ENCODE peak calls at places on chromosome 3, in five cellular contexts. One of them, this sample, is unnamed.
A peak's percentile ranks its signal among the peaks of the same experiment; 100 is the strongest.

GRCh38 chr3:70863049-70863448 is 550.6 kb upstream of the MDFIC2 start:
- DNase-seq in heart left ventricle: no peak
- DNase-seq in progenitor cell of endocrine pancreas: no peak
- DNase-seq in tibial nerve: no peak
- DNase-seq in AG10803: no peak
- DNase-seq in this sample: no peak

GRCh38 chr3:17954801-17955200 is 212.4 kb upstream of the TBC1D5 start:
- DNase-seq in heart left ventricle: no peak
- DNase-seq in progenitor cell of endocrine pancreas: no peak
- DNase-seq in tibial nerve: no peak
- DNase-seq in AG10803: no peak
- DNase-seq in this sample: no peak

GRCh38 chr3:35641920-35642532 is 2.7 kb downstream of the ARPP21 start:
- DNase-seq in heart left ventricle: no peak
- DNase-seq in progenitor cell of endocrine pancreas: no peak
- DNase-seq in tibial nerve: no peak
- DNase-seq in AG10803: no peak
- DNase-seq in this sample: no peak

GRCh38 chr3:55202320-55202719 is 274.5 kb upstream of the LRTM1 start:
- DNase-seq in heart left ventricle: no peak
- DNase-seq in progenitor cell of endocrine pancreas: no peak
- DNase-seq in tibial nerve: no peak
- DNase-seq in AG10803: peak; percentile 94
- DNase-seq in this sample: no peak

GRCh38 chr3:49199244-49199899 is 28.0 kb downstream of the KLHDC8B start:
- DNase-seq in heart left ventricle: peak; percentile 99
- DNase-seq in progenitor cell of endocrine pancreas: no peak
- DNase-seq in tibial nerve: peak; percentile 70
- DNase-seq in AG10803: peak; percentile 78
- DNase-seq in this sample: no peak

GRCh38 chr3:190197346-190197763 is 76.7 kb upstream of the P3H2 start:
- DNase-seq in heart left ventricle: no peak
- DNase-seq in progenitor cell of endocrine pancreas: no peak
- DNase-seq in tibial nerve: no peak
- DNase-seq in AG10803: no peak
- DNase-seq in this sample: no peak

GRCh38 chr3:182633206-182633605 is 160.1 kb upstream of the ATP11B start:
- DNase-seq in heart left ventricle: no peak
- DNase-seq in progenitor cell of endocrine pancreas: no peak
- DNase-seq in tibial nerve: no peak
- DNase-seq in AG10803: no peak
- DNase-seq in this sample: no peak

GRCh38 chr3:24493951-24494615 is 567 bp downstream of the THRB start:
- DNase-seq in heart left ventricle: peak; percentile 91
- DNase-seq in progenitor cell of endocrine pancreas: peak; percentile 41
- DNase-seq in tibial nerve: peak; percentile 70
- DNase-seq in AG10803: peak; percentile 32
- DNase-seq in this sample: no peak

GRCh38 chr3:167716920-167717319 is 17.8 kb downstream of the PDCD10 start:
- DNase-seq in heart left ventricle: no peak
- DNase-seq in progenitor cell of endocrine pancreas: no peak
- DNase-seq in tibial nerve: no peak
- DNase-seq in AG10803: no peak
- DNase-seq in this sample: no peak

GRCh38 chr3:149489060-149489690 is 14.7 kb downstream of the TM4SF4 start:
- DNase-seq in heart left ventricle: no peak
- DNase-seq in progenitor cell of endocrine pancreas: no peak
- DNase-seq in tibial nerve: no peak
- DNase-seq in AG10803: peak; percentile 9
- DNase-seq in this sample: no peak

GRCh38 chr3:126551066-126551838 is 7.5 kb downstream of the C3orf22 start:
- DNase-seq in heart left ventricle: peak; percentile 44
- DNase-seq in progenitor cell of endocrine pancreas: peak; percentile 7
- DNase-seq in tibial nerve: no peak
- DNase-seq in AG10803: peak; percentile 26
- DNase-seq in this sample: no peak

GRCh38 chr3:9110802-9111201 is 138.6 kb downstream of the SRGAP3 start:
- DNase-seq in heart left ventricle: no peak
- DNase-seq in progenitor cell of endocrine pancreas: no peak
- DNase-seq in tibial nerve: no peak
- DNase-seq in AG10803: no peak
- DNase-seq in this sample: no peak

GRCh38 chr3:9109570-9109914 is 139.9 kb downstream of the SRGAP3 start:
- DNase-seq in heart left ventricle: no peak
- DNase-seq in progenitor cell of endocrine pancreas: no peak
- DNase-seq in tibial nerve: no peak
- DNase-seq in AG10803: no peak
- DNase-seq in this sample: no peak

GRCh38 chr3:9113040-9113439 is 136.4 kb downstream of the SRGAP3 start:
- DNase-seq in heart left ventricle: no peak
- DNase-seq in progenitor cell of endocrine pancreas: no peak
- DNase-seq in tibial nerve: no peak
- DNase-seq in AG10803: no peak
- DNase-seq in this sample: no peak

GRCh38 chr3:9110316-9110715 is 139.1 kb downstream of the SRGAP3 start:
- DNase-seq in heart left ventricle: no peak
- DNase-seq in progenitor cell of endocrine pancreas: no peak
- DNase-seq in tibial nerve: no peak
- DNase-seq in AG10803: no peak
- DNase-seq in this sample: no peak

GRCh38 chr3:9111349-9112265 is 137.8 kb downstream of the SRGAP3 start:
- DNase-seq in heart left ventricle: peak; percentile 38
- DNase-seq in progenitor cell of endocrine pancreas: no peak
- DNase-seq in tibial nerve: no peak
- DNase-seq in AG10803: peak; percentile 34
- DNase-seq in this sample: no peak
- TF ChIP-seq CTCF in heart left ventricle: no peak
- TF ChIP-seq CTCF in progenitor cell of endocrine pancreas: no peak
- TF ChIP-seq CTCF in tibial nerve: no peak
- TF ChIP-seq CTCF in AG10803: peak; percentile 27
- TF ChIP-seq CTCF in this sample: no peak

DNA sequence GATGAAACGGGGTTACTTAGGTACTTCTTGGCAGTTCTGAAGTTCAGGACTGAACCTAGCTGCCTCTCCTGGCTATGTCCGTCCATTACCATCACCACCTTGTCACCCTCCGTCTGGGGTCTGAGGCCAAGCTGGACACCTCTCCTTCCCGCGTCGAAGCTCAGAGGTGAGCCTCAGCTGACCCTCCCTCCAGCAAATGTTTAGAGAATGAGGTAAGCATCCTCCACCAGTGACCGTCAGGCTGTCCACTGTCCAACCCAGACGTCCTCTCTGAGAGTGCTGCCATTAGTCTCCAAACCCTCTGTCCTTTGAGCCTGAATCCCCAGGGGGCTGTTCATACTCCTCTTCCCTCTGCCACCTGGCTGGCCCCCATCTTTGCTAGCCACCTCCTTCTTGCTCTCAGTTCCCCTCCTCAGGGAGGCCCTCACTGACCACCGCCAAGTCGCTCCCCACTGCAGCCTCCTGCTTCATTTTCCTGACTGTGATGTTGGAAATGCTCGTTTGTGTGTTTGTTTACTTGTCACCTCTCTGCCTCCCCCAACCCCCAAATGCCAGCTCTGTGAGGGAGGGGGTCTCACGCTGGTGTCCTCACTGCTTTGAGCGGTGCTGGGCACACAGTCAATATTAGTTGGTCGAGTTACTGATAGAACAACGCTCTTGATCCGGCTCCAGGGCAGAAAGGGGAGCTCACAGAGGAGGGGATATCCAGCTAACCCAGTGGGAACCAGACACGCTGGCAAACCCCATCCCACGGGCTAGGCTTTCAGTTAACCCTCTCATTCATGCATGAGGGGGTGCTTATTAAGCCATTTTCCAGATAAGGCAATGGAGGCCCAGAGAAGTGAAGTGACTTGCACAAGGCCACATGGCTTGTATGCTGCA is 64.9 kb downstream of the IQSEC1 start:
- DNase-seq in heart left ventricle: no peak
- DNase-seq in progenitor cell of endocrine pancreas: no peak
- DNase-seq in tibial nerve: no peak
- DNase-seq in AG10803: no peak
- DNase-seq in this sample: no peak
- TF ChIP-seq CTCF in heart left ventricle: no peak
- TF ChIP-seq CTCF in progenitor cell of endocrine pancreas: no peak
- TF ChIP-seq CTCF in tibial nerve: no peak
- TF ChIP-seq CTCF in AG10803: no peak
- TF ChIP-seq CTCF in this sample: no peak

DNA sequence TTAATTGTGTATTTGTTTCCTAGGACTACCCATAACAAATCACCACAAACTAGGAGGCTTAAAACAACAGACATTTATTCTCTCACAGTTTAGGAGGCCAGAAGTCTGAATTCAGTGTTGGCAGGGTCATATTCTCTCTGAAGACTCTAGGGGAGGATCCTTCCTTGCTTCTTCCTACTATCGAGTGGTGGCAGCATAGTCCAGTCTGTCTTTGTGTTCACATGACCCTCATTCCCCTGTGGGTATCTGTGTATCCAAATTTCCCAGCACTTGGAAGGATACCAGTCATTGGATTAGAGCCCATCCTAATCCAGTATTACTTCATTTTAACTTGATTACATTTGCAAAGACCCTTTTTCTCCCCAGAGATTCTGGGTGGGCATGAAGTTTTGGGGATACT is 63.8 kb downstream of the GMPS start:
- DNase-seq in heart left ventricle: no peak
- DNase-seq in progenitor cell of endocrine pancreas: no peak
- DNase-seq in tibial nerve: peak; percentile 27
- DNase-seq in AG10803: peak; percentile 23
- DNase-seq in this sample: no peak
- TF ChIP-seq CTCF in heart left ventricle: peak; percentile 21
- TF ChIP-seq CTCF in progenitor cell of endocrine pancreas: no peak
- TF ChIP-seq CTCF in tibial nerve: no peak
- TF ChIP-seq CTCF in AG10803: no peak
- TF ChIP-seq CTCF in this sample: no peak

DNA sequence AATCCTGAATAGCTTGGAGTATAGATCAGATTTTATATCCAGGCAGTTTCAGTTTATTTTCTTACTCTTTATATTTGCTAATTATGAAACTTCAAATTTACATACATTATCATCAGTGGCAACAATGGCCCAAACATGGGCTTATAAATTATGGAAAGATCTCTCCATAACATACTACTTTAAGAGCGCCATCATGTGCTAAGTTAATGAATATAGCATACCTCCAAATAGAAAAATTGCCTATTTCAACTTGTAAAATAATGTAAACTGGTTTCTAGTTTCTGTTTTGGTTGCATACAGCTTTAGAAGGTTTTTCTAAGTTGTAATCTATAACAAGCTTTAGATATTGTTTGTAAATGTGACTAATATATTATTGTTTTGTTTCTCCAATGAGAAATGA is 531.3 kb upstream of the UBE2E2 start:
- DNase-seq in heart left ventricle: no peak
- DNase-seq in progenitor cell of endocrine pancreas: no peak
- DNase-seq in tibial nerve: no peak
- DNase-seq in AG10803: no peak
- DNase-seq in this sample: no peak
- TF ChIP-seq CTCF in heart left ventricle: no peak
- TF ChIP-seq CTCF in progenitor cell of endocrine pancreas: no peak
- TF ChIP-seq CTCF in tibial nerve: no peak
- TF ChIP-seq CTCF in AG10803: no peak
- TF ChIP-seq CTCF in this sample: peak; percentile 8

GRCh38 chr3:72587282-72587681 is 261.0 kb downstream of the SHQ1 start:
- DNase-seq in heart left ventricle: no peak
- DNase-seq in progenitor cell of endocrine pancreas: no peak
- DNase-seq in tibial nerve: no peak
- DNase-seq in AG10803: no peak
- DNase-seq in this sample: no peak
- TF ChIP-seq CTCF in heart left ventricle: no peak
- TF ChIP-seq CTCF in progenitor cell of endocrine pancreas: peak; percentile 20
- TF ChIP-seq CTCF in tibial nerve: no peak
- TF ChIP-seq CTCF in AG10803: no peak
- TF ChIP-seq CTCF in this sample: no peak